ENCODE peak calls at places on chromosomes 16 and 17, in nine cellular contexts. B is A549, H is HepG2, U is HCT116, G is transverse colon, T is heart left ventricle, C is lower leg skin, X is H1, S is suprapubic skin. Y is an unnamed sample.

GRCh38 chr16:27123795-27124194 is 57.1 kb downstream of the C16orf82 start:
- DNase-seq in B (no peak), H (no peak), U (no peak), G (no peak), T (no peak), C (peak; percentile 64), X (no peak), S (no peak), Y (no peak)

GRCh38 chr17:49987681-49988441 is 7.2 kb downstream of the DLX3 start:
- DNase-seq in B (peak; percentile 59), H (no peak), U (no peak), G (no peak), T (no peak), C (peak; percentile 88), X (peak; percentile 51), S (no peak), Y (peak; percentile 93)

GRCh38 chr16:66294507-66294906 is 72.0 kb upstream of the CDH5 start:
- DNase-seq in B (no peak), H (no peak), U (no peak), G (no peak), T (no peak), C (peak; percentile 54), X (no peak), S (no peak), Y (no peak)

GRCh38 chr17:37642706-37643105 is 540 bp downstream of the DDX52 start:
- DNase-seq in B (peak; percentile 31), H (no peak), U (no peak), G (no peak), T (no peak), C (no peak), X (no peak), S (no peak), Y (no peak)

GRCh38 chr16:50467943-50468748 is 80.0 kb upstream of the NKD1 start:
- DNase-seq in B (no peak), H (peak; percentile 97), U (no peak), G (peak; percentile 11), T (no peak), C (peak; percentile 81), X (peak; percentile 74), S (peak; percentile 49), Y (no peak)

GRCh38 chr17:36994438-36994837 is 45.7 kb downstream of the AATF start:
- DNase-seq in B (no peak), H (no peak), U (no peak), G (no peak), T (no peak), C (no peak), X (no peak), S (no peak), Y (no peak)

GRCh38 chr16:81523387-81524115 is 78.9 kb downstream of the CMIP start:
- DNase-seq in B (peak; percentile 53), H (no peak), U (peak; percentile 90), G (no peak), T (no peak), C (peak; percentile 94), X (no peak), S (peak; percentile 87), Y (peak; percentile 85)

GRCh38 chr16:86158688-86159360 is 259.9 kb downstream of the IRF8 start:
- DNase-seq in B (peak; percentile 17), H (no peak), U (peak; percentile 64), G (no peak), T (no peak), C (no peak), X (no peak), S (no peak), Y (no peak)

DNA sequence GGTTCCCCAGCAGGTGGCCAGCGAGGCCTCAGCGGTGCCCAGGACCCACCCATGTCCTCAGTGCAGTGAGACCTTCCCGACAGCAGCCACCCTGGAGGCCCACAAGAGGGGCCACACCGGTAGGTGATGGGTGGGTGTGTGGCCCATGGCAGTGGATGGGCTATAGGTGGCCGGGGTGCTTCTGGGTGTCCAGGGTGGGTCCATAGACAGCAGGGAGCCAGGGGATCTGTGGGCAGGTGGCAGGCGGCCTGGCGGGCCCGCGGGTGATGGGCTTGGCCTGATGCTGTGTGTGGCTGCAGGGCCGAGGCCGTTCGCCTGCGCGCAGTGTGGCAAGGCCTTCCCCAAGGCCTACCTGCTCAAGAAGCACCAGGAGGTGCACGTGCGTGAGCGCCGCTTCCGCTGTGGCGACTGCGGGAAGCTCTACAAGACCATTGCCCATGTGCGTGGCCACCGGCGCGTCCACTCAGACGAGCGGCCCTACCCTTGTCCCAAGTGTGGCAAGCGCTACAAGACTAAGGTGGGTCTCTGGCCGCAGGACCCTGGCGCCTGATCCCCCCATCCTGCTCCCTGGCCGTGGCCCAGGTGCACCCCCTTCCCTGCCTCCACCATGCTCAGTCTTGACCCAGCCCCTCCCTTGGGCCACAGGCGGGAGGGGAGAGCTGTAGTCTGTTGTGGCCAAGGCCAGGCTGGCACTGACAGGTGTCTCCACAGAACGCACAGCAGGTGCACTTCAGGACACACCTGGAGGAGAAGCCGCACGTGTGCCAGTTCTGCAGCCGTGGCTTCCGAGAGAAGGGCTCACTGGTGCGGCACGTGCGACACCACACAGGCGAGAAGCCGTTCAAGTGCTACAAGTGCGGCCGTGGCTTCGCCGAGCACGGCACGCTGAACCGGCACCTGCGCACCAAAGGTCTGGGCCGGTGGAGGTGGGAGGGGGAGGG is 2.1 kb upstream of the DNASE1L2 start:
- DNase-seq in B (no peak), H (no peak), U (no peak), G (no peak), T (no peak), C (no peak), X (no peak), S (peak; percentile 62), Y (no peak)
- TF ChIP-seq POLR2A in B (peak; percentile 4), H (no peak), U (no peak), G (no peak), T (no peak), C (no peak), X (no peak), S (no peak), Y (no peak)

GRCh38 chr16:4736546-4736945 is 2.2 kb downstream of the DNAAF8 start:
- DNase-seq in B (no peak), H (no peak), U (no peak), G (no peak), T (no peak), C (no peak), X (no peak), S (no peak), Y (no peak)

GRCh38 chr16:4733747-4734062 is 366 bp downstream of the ANKS3 start:
- DNase-seq in B (no peak), H (no peak), U (no peak), G (no peak), T (no peak), C (no peak), X (no peak), S (no peak), Y (no peak)

GRCh38 chr16:4734063-4734729 is at the start of the genes ANKS3 and DNAAF8:
- DNase-seq in B (peak; percentile 97), H (peak; percentile 96), U (peak; percentile 92), G (peak; percentile 96), T (peak; percentile 99), C (peak; percentile 98), X (peak; percentile 89), S (peak; percentile 96), Y (peak; percentile 98)

GRCh38 chr16:4733211-4733742 is 794 bp downstream of the ANKS3 start:
- DNase-seq in B (no peak), H (no peak), U (no peak), G (no peak), T (no peak), C (no peak), X (no peak), S (no peak), Y (no peak)

DNA sequence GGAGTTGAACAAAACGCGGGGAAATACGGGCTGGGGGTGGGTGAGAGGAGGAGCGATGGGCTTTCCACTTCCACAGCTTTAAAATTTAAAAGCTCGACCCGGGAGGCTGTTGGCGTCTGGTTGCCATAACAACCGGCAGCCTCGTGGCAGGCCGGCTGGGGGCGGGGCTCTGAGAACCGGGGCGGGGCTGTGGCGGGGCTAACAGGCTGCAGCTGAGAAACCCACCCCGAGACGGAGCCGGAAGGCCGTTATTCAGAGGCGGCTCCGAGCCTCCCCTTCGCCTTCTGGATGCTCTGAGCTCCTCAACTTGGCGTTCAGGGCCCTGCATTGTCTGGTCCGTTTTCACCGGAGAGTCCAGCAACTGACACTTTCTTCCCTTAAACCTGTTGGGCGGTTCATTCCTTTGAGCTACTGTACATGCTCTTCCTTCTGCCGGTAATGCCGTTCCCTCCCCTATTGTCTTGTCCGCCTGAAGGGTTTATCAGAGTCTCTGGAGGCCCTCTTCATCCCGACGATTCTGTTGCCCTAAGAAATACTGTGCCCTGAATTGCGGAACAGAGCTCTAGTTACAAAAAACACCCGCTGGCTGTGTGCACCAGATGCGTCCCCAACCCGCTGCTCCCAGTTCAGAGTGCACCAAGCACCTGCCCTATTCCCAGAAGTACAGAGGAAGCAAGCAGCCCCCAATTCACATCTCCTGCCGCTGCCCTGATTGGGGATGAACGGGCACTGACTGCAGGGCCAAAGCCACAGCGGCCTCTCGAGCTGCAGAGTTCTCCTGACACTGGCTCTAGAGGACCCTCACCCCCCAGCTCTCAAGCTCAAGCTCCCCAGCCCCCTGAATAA is 616 bp downstream of the DNAAF8 start:
- DNase-seq in B (peak; percentile 73), H (peak; percentile 61), U (peak; percentile 40), G (peak; percentile 93), T (peak; percentile 92), C (peak; percentile 97), X (peak; percentile 96), S (peak; percentile 94), Y (peak; percentile 93)
- TF ChIP-seq POLR2A in B (peak; percentile 55), H (no peak), U (no peak), G (no peak), T (peak; percentile 8), C (no peak), X (no peak), S (no peak), Y (peak; percentile 60)

DNA sequence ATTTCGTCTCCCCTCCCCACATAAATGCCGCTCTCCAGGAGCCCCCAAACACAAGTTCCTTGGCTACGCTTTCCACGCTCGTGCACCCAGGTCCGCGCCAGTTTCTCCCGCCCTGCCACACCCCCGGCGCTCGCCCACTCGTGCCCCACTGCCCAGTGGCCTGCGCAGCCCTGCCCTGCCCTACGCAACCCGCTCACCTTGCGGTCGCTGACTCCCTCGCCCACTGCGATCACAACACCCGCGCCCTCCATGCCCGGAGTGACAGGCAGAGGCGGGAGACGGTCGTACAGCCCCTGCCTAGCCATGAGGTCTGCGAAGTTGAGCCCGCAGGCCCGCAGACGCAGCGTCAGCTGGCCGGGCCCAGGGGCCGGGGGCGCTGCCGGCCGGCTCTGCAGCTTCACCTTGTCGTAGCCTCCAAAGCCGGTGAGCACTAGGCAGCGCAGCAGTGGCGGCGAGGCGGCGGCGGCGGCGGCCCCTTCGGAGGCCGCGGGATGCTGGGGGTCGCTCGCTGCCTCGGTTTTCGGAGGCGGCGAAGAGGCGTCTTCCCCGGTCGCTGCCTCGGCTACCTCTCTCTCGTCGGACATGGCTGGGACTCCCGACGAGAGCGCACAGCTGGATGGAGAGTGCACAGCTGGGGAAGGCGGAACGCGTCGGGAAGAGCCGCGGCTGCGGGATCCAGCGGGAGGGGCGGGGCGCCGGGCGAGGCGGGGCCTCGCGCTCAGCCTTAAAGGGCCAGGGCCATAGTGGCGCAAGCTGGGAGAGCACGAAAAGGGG is at the start of gene VAT1:
- DNase-seq in B (peak; percentile 83), H (peak; percentile 72), U (peak; percentile 46), G (peak; percentile 87), T (peak; percentile 85), C (peak; percentile 97), X (peak; percentile 89), S (peak; percentile 83), Y (peak; percentile 85)
- TF ChIP-seq POLR2A in B (peak; percentile 63), H (peak; percentile 55), U (no peak), G (peak; percentile 55), T (peak; percentile 68), C (peak; percentile 36), X (no peak), S (peak; percentile 45), Y (peak; percentile 52)

GRCh38 chr17:46887717-46888116 is 35.2 kb upstream of the GOSR2 start:
- DNase-seq in B (no peak), H (no peak), U (no peak), G (no peak), T (no peak), C (no peak), X (no peak), S (no peak), Y (no peak)

GRCh38 chr17:46884552-46884951 is 33.2 kb downstream of the WNT9B start:
- DNase-seq in B (no peak), H (no peak), U (no peak), G (no peak), T (no peak), C (no peak), X (no peak), S (no peak), Y (no peak)

GRCh38 chr17:46885415-46885814 is 34.0 kb downstream of the WNT9B start:
- DNase-seq in B (no peak), H (no peak), U (no peak), G (no peak), T (no peak), C (no peak), X (no peak), S (no peak), Y (no peak)

GRCh38 chr17:46883871-46884270 is 32.5 kb downstream of the WNT9B start:
- DNase-seq in B (no peak), H (no peak), U (no peak), G (no peak), T (no peak), C (no peak), X (no peak), S (no peak), Y (no peak)

DNA sequence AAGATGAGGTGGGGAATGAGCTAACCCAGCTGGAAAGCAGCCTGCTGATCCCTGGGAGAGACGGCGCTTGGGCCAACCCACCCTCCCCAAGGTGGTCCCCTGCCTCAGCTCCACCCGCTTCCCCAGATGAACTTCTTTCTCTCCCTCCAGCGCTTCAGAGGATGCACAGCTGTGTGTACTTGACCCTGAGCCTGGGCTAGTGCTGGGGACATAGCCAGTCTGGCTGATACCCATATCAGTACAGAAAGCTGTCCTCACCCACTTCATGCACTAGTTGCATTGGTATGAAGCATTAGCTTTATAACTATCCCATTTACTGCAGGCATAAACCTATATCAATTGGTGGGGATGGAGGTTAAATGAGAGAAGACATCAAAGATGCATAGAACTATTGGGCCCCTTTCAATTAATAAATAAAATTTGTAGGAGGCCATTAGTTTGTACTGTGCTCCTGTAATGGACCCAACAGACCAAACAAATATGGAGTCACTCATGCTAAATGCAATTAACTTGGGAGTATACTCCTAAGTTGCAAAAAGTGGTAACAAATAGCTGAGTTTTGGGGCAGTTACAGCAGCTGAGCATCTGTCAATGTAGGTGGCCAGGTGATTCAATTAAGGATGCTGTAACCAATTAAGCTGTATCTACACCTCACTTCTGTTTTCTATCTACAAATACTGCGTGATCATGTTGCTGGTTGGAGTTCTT is 34.7 kb downstream of the WNT9B start:
- DNase-seq in B (no peak), H (no peak), U (no peak), G (no peak), T (no peak), C (no peak), X (no peak), S (no peak), Y (no peak)
- TF ChIP-seq POLR2A in B (no peak), H (no peak), U (no peak), G (no peak), T (no peak), C (no peak), X (no peak), S (no peak), Y (no peak)